ENCODE peak calls at places on chromosomes 12 and 14, in ten cellular contexts. One of them, this sample, is unnamed.

GRCh38 chr12:27652174-27652763 is 44.0 kb upstream of the REP15 start:
- DNase-seq in A549: peak
- DNase-seq in NCI-H748 treated with DMSO at 0.1 percent for 48 hours: peak
- DNase-seq in left colon: no peak
- DNase-seq in activated CD4-positive, alpha-beta T cell treated with anti-CD3 and anti-CD28 coated beads, Interleukin-2, amount 50 U/mL, for 48 hours: no peak
- DNase-seq in aorta: no peak
- DNase-seq in endothelial cell: peak
- DNase-seq in mesothelial cell of epicardium: peak
- DNase-seq in WERI-Rb-1: peak
- DNase-seq in stimulated activated CD4-positive, alpha-beta T cell treated with anti-CD3 and anti-CD28 coated beads, Interleukin-1b, Interleukin-23, amount 100 ng/mL, for 24 hours: peak
- DNase-seq in this sample: peak

GRCh38 chr12:22743700-22744099 is 118.7 kb downstream of the ETNK1 start:
- DNase-seq in activated CD4-positive, alpha-beta T cell treated with anti-CD3 and anti-CD28 coated beads, Interleukin-2, amount 50 U/mL, for 48 hours: no peak
- DNase-seq in endothelial cell: no peak
- DNase-seq in aorta: no peak
- DNase-seq in left colon: no peak
- DNase-seq in WERI-Rb-1: no peak
- DNase-seq in mesothelial cell of epicardium: no peak
- DNase-seq in A549: no peak
- DNase-seq in stimulated activated CD4-positive, alpha-beta T cell treated with anti-CD3 and anti-CD28 coated beads, Interleukin-1b, Interleukin-23, amount 100 ng/mL, for 24 hours: no peak
- DNase-seq in NCI-H748 treated with DMSO at 0.1 percent for 48 hours: no peak
- DNase-seq in this sample: no peak

GRCh38 chr14:67131691-67132090 is 57.5 kb upstream of the GARIN2 start:
- DNase-seq in left colon: no peak
- DNase-seq in stimulated activated CD4-positive, alpha-beta T cell treated with anti-CD3 and anti-CD28 coated beads, Interleukin-1b, Interleukin-23, amount 100 ng/mL, for 24 hours: no peak
- DNase-seq in endothelial cell: no peak
- DNase-seq in WERI-Rb-1: no peak
- DNase-seq in mesothelial cell of epicardium: no peak
- DNase-seq in NCI-H748 treated with DMSO at 0.1 percent for 48 hours: no peak
- DNase-seq in A549: no peak
- DNase-seq in activated CD4-positive, alpha-beta T cell treated with anti-CD3 and anti-CD28 coated beads, Interleukin-2, amount 50 U/mL, for 48 hours: no peak
- DNase-seq in aorta: no peak
- DNase-seq in this sample: no peak

GRCh38 chr12:19967486-19967885 is 400.9 kb upstream of the PDE3A start:
- DNase-seq in WERI-Rb-1: no peak
- DNase-seq in aorta: no peak
- DNase-seq in mesothelial cell of epicardium: no peak
- DNase-seq in NCI-H748 treated with DMSO at 0.1 percent for 48 hours: peak
- DNase-seq in left colon: no peak
- DNase-seq in endothelial cell: no peak
- DNase-seq in stimulated activated CD4-positive, alpha-beta T cell treated with anti-CD3 and anti-CD28 coated beads, Interleukin-1b, Interleukin-23, amount 100 ng/mL, for 24 hours: no peak
- DNase-seq in A549: peak
- DNase-seq in activated CD4-positive, alpha-beta T cell treated with anti-CD3 and anti-CD28 coated beads, Interleukin-2, amount 50 U/mL, for 48 hours: no peak
- DNase-seq in this sample: peak

GRCh38 chr14:88009486-88009885 is 4.6 kb downstream of the GPR65 start:
- DNase-seq in NCI-H748 treated with DMSO at 0.1 percent for 48 hours: no peak
- DNase-seq in stimulated activated CD4-positive, alpha-beta T cell treated with anti-CD3 and anti-CD28 coated beads, Interleukin-1b, Interleukin-23, amount 100 ng/mL, for 24 hours: no peak
- DNase-seq in aorta: no peak
- DNase-seq in activated CD4-positive, alpha-beta T cell treated with anti-CD3 and anti-CD28 coated beads, Interleukin-2, amount 50 U/mL, for 48 hours: no peak
- DNase-seq in mesothelial cell of epicardium: no peak
- DNase-seq in WERI-Rb-1: no peak
- DNase-seq in A549: no peak
- DNase-seq in endothelial cell: no peak
- DNase-seq in left colon: no peak
- DNase-seq in this sample: no peak

GRCh38 chr12:27531916-27532315 is 7.9 kb downstream of the PPFIBP1 start:
- DNase-seq in WERI-Rb-1: no peak
- DNase-seq in A549: no peak
- DNase-seq in NCI-H748 treated with DMSO at 0.1 percent for 48 hours: no peak
- DNase-seq in stimulated activated CD4-positive, alpha-beta T cell treated with anti-CD3 and anti-CD28 coated beads, Interleukin-1b, Interleukin-23, amount 100 ng/mL, for 24 hours: no peak
- DNase-seq in endothelial cell: no peak
- DNase-seq in aorta: no peak
- DNase-seq in activated CD4-positive, alpha-beta T cell treated with anti-CD3 and anti-CD28 coated beads, Interleukin-2, amount 50 U/mL, for 48 hours: no peak
- DNase-seq in mesothelial cell of epicardium: no peak
- DNase-seq in left colon: no peak
- DNase-seq in this sample: no peak

GRCh38 chr12:4865246-4865645 is 44.5 kb upstream of the KCNA1 start:
- DNase-seq in activated CD4-positive, alpha-beta T cell treated with anti-CD3 and anti-CD28 coated beads, Interleukin-2, amount 50 U/mL, for 48 hours: no peak
- DNase-seq in A549: no peak
- DNase-seq in mesothelial cell of epicardium: no peak
- DNase-seq in aorta: no peak
- DNase-seq in NCI-H748 treated with DMSO at 0.1 percent for 48 hours: no peak
- DNase-seq in left colon: no peak
- DNase-seq in endothelial cell: no peak
- DNase-seq in WERI-Rb-1: no peak
- DNase-seq in stimulated activated CD4-positive, alpha-beta T cell treated with anti-CD3 and anti-CD28 coated beads, Interleukin-1b, Interleukin-23, amount 100 ng/mL, for 24 hours: no peak
- DNase-seq in this sample: no peak

GRCh38 chr14:50479041-50479440 is 53.3 kb downstream of the MAP4K5 start:
- DNase-seq in aorta: no peak
- DNase-seq in NCI-H748 treated with DMSO at 0.1 percent for 48 hours: no peak
- DNase-seq in A549: no peak
- DNase-seq in WERI-Rb-1: no peak
- DNase-seq in stimulated activated CD4-positive, alpha-beta T cell treated with anti-CD3 and anti-CD28 coated beads, Interleukin-1b, Interleukin-23, amount 100 ng/mL, for 24 hours: no peak
- DNase-seq in endothelial cell: no peak
- DNase-seq in activated CD4-positive, alpha-beta T cell treated with anti-CD3 and anti-CD28 coated beads, Interleukin-2, amount 50 U/mL, for 48 hours: no peak
- DNase-seq in mesothelial cell of epicardium: no peak
- DNase-seq in left colon: no peak
- DNase-seq in this sample: no peak

GRCh38 chr12:113988976-113989375 is 22.9 kb upstream of the RBM19 start:
- DNase-seq in NCI-H748 treated with DMSO at 0.1 percent for 48 hours: no peak
- DNase-seq in activated CD4-positive, alpha-beta T cell treated with anti-CD3 and anti-CD28 coated beads, Interleukin-2, amount 50 U/mL, for 48 hours: no peak
- DNase-seq in endothelial cell: no peak
- DNase-seq in mesothelial cell of epicardium: no peak
- DNase-seq in stimulated activated CD4-positive, alpha-beta T cell treated with anti-CD3 and anti-CD28 coated beads, Interleukin-1b, Interleukin-23, amount 100 ng/mL, for 24 hours: no peak
- DNase-seq in aorta: no peak
- DNase-seq in A549: no peak
- DNase-seq in WERI-Rb-1: no peak
- DNase-seq in left colon: no peak
- DNase-seq in this sample: no peak

GRCh38 chr12:47754881-47755280 is 3.8 kb downstream of the RAPGEF3 start:
- DNase-seq in mesothelial cell of epicardium: no peak
- DNase-seq in stimulated activated CD4-positive, alpha-beta T cell treated with anti-CD3 and anti-CD28 coated beads, Interleukin-1b, Interleukin-23, amount 100 ng/mL, for 24 hours: no peak
- DNase-seq in activated CD4-positive, alpha-beta T cell treated with anti-CD3 and anti-CD28 coated beads, Interleukin-2, amount 50 U/mL, for 48 hours: no peak
- DNase-seq in NCI-H748 treated with DMSO at 0.1 percent for 48 hours: no peak
- DNase-seq in WERI-Rb-1: no peak
- DNase-seq in aorta: no peak
- DNase-seq in endothelial cell: no peak
- DNase-seq in left colon: peak
- DNase-seq in A549: no peak
- DNase-seq in this sample: no peak

GRCh38 chr14:42277840-42278239 is 671.2 kb downstream of the LRFN5 start:
- DNase-seq in mesothelial cell of epicardium: no peak
- DNase-seq in WERI-Rb-1: no peak
- DNase-seq in NCI-H748 treated with DMSO at 0.1 percent for 48 hours: no peak
- DNase-seq in left colon: no peak
- DNase-seq in aorta: no peak
- DNase-seq in endothelial cell: no peak
- DNase-seq in A549: no peak
- DNase-seq in activated CD4-positive, alpha-beta T cell treated with anti-CD3 and anti-CD28 coated beads, Interleukin-2, amount 50 U/mL, for 48 hours: no peak
- DNase-seq in stimulated activated CD4-positive, alpha-beta T cell treated with anti-CD3 and anti-CD28 coated beads, Interleukin-1b, Interleukin-23, amount 100 ng/mL, for 24 hours: no peak
- DNase-seq in this sample: no peak

GRCh38 chr14:29558516-29558915 is 369.1 kb downstream of the PRKD1 start:
- DNase-seq in left colon: no peak
- DNase-seq in endothelial cell: no peak
- DNase-seq in A549: no peak
- DNase-seq in NCI-H748 treated with DMSO at 0.1 percent for 48 hours: no peak
- DNase-seq in aorta: no peak
- DNase-seq in stimulated activated CD4-positive, alpha-beta T cell treated with anti-CD3 and anti-CD28 coated beads, Interleukin-1b, Interleukin-23, amount 100 ng/mL, for 24 hours: no peak
- DNase-seq in WERI-Rb-1: no peak
- DNase-seq in mesothelial cell of epicardium: no peak
- DNase-seq in activated CD4-positive, alpha-beta T cell treated with anti-CD3 and anti-CD28 coated beads, Interleukin-2, amount 50 U/mL, for 48 hours: no peak
- DNase-seq in this sample: peak

GRCh38 chr12:131194166-131194565 is 240.5 kb downstream of the ADGRD1 start:
- DNase-seq in aorta: no peak
- DNase-seq in activated CD4-positive, alpha-beta T cell treated with anti-CD3 and anti-CD28 coated beads, Interleukin-2, amount 50 U/mL, for 48 hours: no peak
- DNase-seq in stimulated activated CD4-positive, alpha-beta T cell treated with anti-CD3 and anti-CD28 coated beads, Interleukin-1b, Interleukin-23, amount 100 ng/mL, for 24 hours: no peak
- DNase-seq in NCI-H748 treated with DMSO at 0.1 percent for 48 hours: no peak
- DNase-seq in endothelial cell: no peak
- DNase-seq in A549: peak
- DNase-seq in WERI-Rb-1: peak
- DNase-seq in left colon: no peak
- DNase-seq in mesothelial cell of epicardium: no peak
- DNase-seq in this sample: no peak

GRCh38 chr12:14264777-14265176 is 100.7 kb upstream of the ATF7IP start:
- DNase-seq in NCI-H748 treated with DMSO at 0.1 percent for 48 hours: no peak
- DNase-seq in left colon: no peak
- DNase-seq in aorta: no peak
- DNase-seq in activated CD4-positive, alpha-beta T cell treated with anti-CD3 and anti-CD28 coated beads, Interleukin-2, amount 50 U/mL, for 48 hours: no peak
- DNase-seq in stimulated activated CD4-positive, alpha-beta T cell treated with anti-CD3 and anti-CD28 coated beads, Interleukin-1b, Interleukin-23, amount 100 ng/mL, for 24 hours: no peak
- DNase-seq in endothelial cell: no peak
- DNase-seq in mesothelial cell of epicardium: no peak
- DNase-seq in WERI-Rb-1: no peak
- DNase-seq in A549: no peak
- DNase-seq in this sample: no peak

GRCh38 chr12:116964740-116965090 is 54.0 kb downstream of the FBXW8 start:
- DNase-seq in NCI-H748 treated with DMSO at 0.1 percent for 48 hours: peak
- DNase-seq in A549: no peak
- DNase-seq in WERI-Rb-1: no peak
- DNase-seq in aorta: no peak
- DNase-seq in mesothelial cell of epicardium: no peak
- DNase-seq in endothelial cell: no peak
- DNase-seq in stimulated activated CD4-positive, alpha-beta T cell treated with anti-CD3 and anti-CD28 coated beads, Interleukin-1b, Interleukin-23, amount 100 ng/mL, for 24 hours: no peak
- DNase-seq in activated CD4-positive, alpha-beta T cell treated with anti-CD3 and anti-CD28 coated beads, Interleukin-2, amount 50 U/mL, for 48 hours: no peak
- DNase-seq in left colon: no peak
- DNase-seq in this sample: no peak

GRCh38 chr14:32473476-32473875 is 144.4 kb downstream of the AKAP6 start:
- DNase-seq in NCI-H748 treated with DMSO at 0.1 percent for 48 hours: no peak
- DNase-seq in stimulated activated CD4-positive, alpha-beta T cell treated with anti-CD3 and anti-CD28 coated beads, Interleukin-1b, Interleukin-23, amount 100 ng/mL, for 24 hours: no peak
- DNase-seq in mesothelial cell of epicardium: no peak
- DNase-seq in endothelial cell: no peak
- DNase-seq in A549: no peak
- DNase-seq in activated CD4-positive, alpha-beta T cell treated with anti-CD3 and anti-CD28 coated beads, Interleukin-2, amount 50 U/mL, for 48 hours: no peak
- DNase-seq in aorta: peak
- DNase-seq in WERI-Rb-1: no peak
- DNase-seq in left colon: peak
- DNase-seq in this sample: no peak

GRCh38 chr12:130179191-130179590 is 16.9 kb downstream of the FZD10 start:
- DNase-seq in A549: no peak
- DNase-seq in endothelial cell: no peak
- DNase-seq in WERI-Rb-1: no peak
- DNase-seq in stimulated activated CD4-positive, alpha-beta T cell treated with anti-CD3 and anti-CD28 coated beads, Interleukin-1b, Interleukin-23, amount 100 ng/mL, for 24 hours: no peak
- DNase-seq in aorta: no peak
- DNase-seq in NCI-H748 treated with DMSO at 0.1 percent for 48 hours: no peak
- DNase-seq in mesothelial cell of epicardium: no peak
- DNase-seq in left colon: no peak
- DNase-seq in activated CD4-positive, alpha-beta T cell treated with anti-CD3 and anti-CD28 coated beads, Interleukin-2, amount 50 U/mL, for 48 hours: no peak
- DNase-seq in this sample: no peak

GRCh38 chr14:101077511-101078074 is 174.1 kb upstream of the RTL1 start:
- DNase-seq in NCI-H748 treated with DMSO at 0.1 percent for 48 hours: no peak
- DNase-seq in left colon: no peak
- DNase-seq in WERI-Rb-1: no peak
- DNase-seq in activated CD4-positive, alpha-beta T cell treated with anti-CD3 and anti-CD28 coated beads, Interleukin-2, amount 50 U/mL, for 48 hours: no peak
- DNase-seq in mesothelial cell of epicardium: peak
- DNase-seq in stimulated activated CD4-positive, alpha-beta T cell treated with anti-CD3 and anti-CD28 coated beads, Interleukin-1b, Interleukin-23, amount 100 ng/mL, for 24 hours: no peak
- DNase-seq in aorta: no peak
- DNase-seq in A549: no peak
- DNase-seq in endothelial cell: no peak
- DNase-seq in this sample: no peak

GRCh38 chr12:121132601-121133481 is at the start of gene P2RX7:
- DNase-seq in mesothelial cell of epicardium: peak
- DNase-seq in WERI-Rb-1: no peak
- DNase-seq in stimulated activated CD4-positive, alpha-beta T cell treated with anti-CD3 and anti-CD28 coated beads, Interleukin-1b, Interleukin-23, amount 100 ng/mL, for 24 hours: no peak
- DNase-seq in NCI-H748 treated with DMSO at 0.1 percent for 48 hours: no peak
- DNase-seq in endothelial cell: peak
- DNase-seq in aorta: peak
- DNase-seq in A549: peak
- DNase-seq in left colon: peak
- DNase-seq in activated CD4-positive, alpha-beta T cell treated with anti-CD3 and anti-CD28 coated beads, Interleukin-2, amount 50 U/mL, for 48 hours: peak
- DNase-seq in this sample: no peak

GRCh38 chr12:74782086-74782485 is 244.5 kb downstream of the ATXN7L3B start:
- DNase-seq in WERI-Rb-1: no peak
- DNase-seq in left colon: no peak
- DNase-seq in stimulated activated CD4-positive, alpha-beta T cell treated with anti-CD3 and anti-CD28 coated beads, Interleukin-1b, Interleukin-23, amount 100 ng/mL, for 24 hours: no peak
- DNase-seq in mesothelial cell of epicardium: no peak
- DNase-seq in endothelial cell: no peak
- DNase-seq in NCI-H748 treated with DMSO at 0.1 percent for 48 hours: no peak
- DNase-seq in A549: no peak
- DNase-seq in aorta: no peak
- DNase-seq in activated CD4-positive, alpha-beta T cell treated with anti-CD3 and anti-CD28 coated beads, Interleukin-2, amount 50 U/mL, for 48 hours: no peak
- DNase-seq in this sample: no peak

GRCh38 chr14:36105401-36105800 is 71.1 kb downstream of the PTCSC3 start:
- DNase-seq in activated CD4-positive, alpha-beta T cell treated with anti-CD3 and anti-CD28 coated beads, Interleukin-2, amount 50 U/mL, for 48 hours: no peak
- DNase-seq in WERI-Rb-1: no peak
- DNase-seq in left colon: no peak
- DNase-seq in aorta: no peak
- DNase-seq in stimulated activated CD4-positive, alpha-beta T cell treated with anti-CD3 and anti-CD28 coated beads, Interleukin-1b, Interleukin-23, amount 100 ng/mL, for 24 hours: no peak
- DNase-seq in A549: no peak
- DNase-seq in endothelial cell: peak
- DNase-seq in NCI-H748 treated with DMSO at 0.1 percent for 48 hours: peak
- DNase-seq in mesothelial cell of epicardium: no peak
- DNase-seq in this sample: no peak

GRCh38 chr14:60651936-60652673 is 2.8 kb upstream of the SIX1 start:
- DNase-seq in WERI-Rb-1: no peak
- DNase-seq in left colon: no peak
- DNase-seq in activated CD4-positive, alpha-beta T cell treated with anti-CD3 and anti-CD28 coated beads, Interleukin-2, amount 50 U/mL, for 48 hours: no peak
- DNase-seq in NCI-H748 treated with DMSO at 0.1 percent for 48 hours: peak
- DNase-seq in A549: no peak
- DNase-seq in endothelial cell: peak
- DNase-seq in stimulated activated CD4-positive, alpha-beta T cell treated with anti-CD3 and anti-CD28 coated beads, Interleukin-1b, Interleukin-23, amount 100 ng/mL, for 24 hours: no peak
- DNase-seq in aorta: no peak
- DNase-seq in mesothelial cell of epicardium: peak
- DNase-seq in this sample: no peak

GRCh38 chr12:59871779-59872178 is 275.9 kb downstream of the SLC16A7 start:
- DNase-seq in activated CD4-positive, alpha-beta T cell treated with anti-CD3 and anti-CD28 coated beads, Interleukin-2, amount 50 U/mL, for 48 hours: no peak
- DNase-seq in mesothelial cell of epicardium: no peak
- DNase-seq in NCI-H748 treated with DMSO at 0.1 percent for 48 hours: no peak
- DNase-seq in stimulated activated CD4-positive, alpha-beta T cell treated with anti-CD3 and anti-CD28 coated beads, Interleukin-1b, Interleukin-23, amount 100 ng/mL, for 24 hours: no peak
- DNase-seq in WERI-Rb-1: no peak
- DNase-seq in endothelial cell: no peak
- DNase-seq in A549: no peak
- DNase-seq in left colon: no peak
- DNase-seq in aorta: no peak
- DNase-seq in this sample: no peak

This sample was measured in AG04450.